ENCODE peak calls at places on chromosomes 1 and 21, in five cellular contexts. Z, N, Q, L and D are unnamed samples.
A peak's percentile ranks its signal among the peaks of the same experiment; 100 is the strongest.

GRCh38 chr1:244049142-244049968 is 1.7 kb upstream of the ZBTB18 start:
- DNase-seq in N (no peak), L (peak; percentile 55), Q (no peak), Z (no peak), D (peak; percentile 30)

GRCh38 chr1:109770331-109771095 is 6.8 kb upstream of the EPS8L3 start:
- DNase-seq in L (no peak), N (no peak), Q (no peak), Z (no peak), D (no peak)

GRCh38 chr1:26317612-26318337 is at the start of gene CD52:
- DNase-seq in Q (peak; percentile 78), L (no peak), Z (no peak), N (no peak), D (no peak)

GRCh38 chr21:44872568-44873355 is 728 bp downstream of the PTTG1IP start:
- DNase-seq in L (peak; percentile 68), Q (no peak), N (no peak), Z (peak; percentile 38), D (peak; percentile 82)

GRCh38 chr1:7995437-7995836 is 30.7 kb downstream of the ERRFI1 start:
- DNase-seq in Q (no peak), L (no peak), N (no peak), Z (no peak), D (no peak)

GRCh38 chr1:238438296-238439275 is 547.9 kb upstream of the ZP4 start:
- DNase-seq in Z (no peak), N (no peak), Q (no peak), L (no peak), D (no peak)

GRCh38 chr1:241408170-241408569 is 51.2 kb upstream of the RGS7 start:
- DNase-seq in Q (no peak), L (no peak), N (no peak), Z (no peak), D (peak; percentile 46)

GRCh38 chr1:166952002-166952746 is 23.2 kb downstream of the ILDR2 start:
- DNase-seq in N (no peak), Z (no peak), L (peak; percentile 60), Q (no peak), D (peak; percentile 61)

GRCh38 chr1:86933562-86934377 is 19.3 kb downstream of the HS2ST1 start:
- DNase-seq in Z (no peak), N (no peak), L (no peak), Q (peak; percentile 32), D (no peak)

GRCh38 chr1:16204634-16205332 is 7.7 kb downstream of the ARHGEF19 start:
- DNase-seq in L (no peak), Q (peak; percentile 72), Z (no peak), N (no peak), D (no peak)

GRCh38 chr21:39676054-39676771 is 63.5 kb downstream of the B3GALT5 start:
- DNase-seq in Z (no peak), L (no peak), Q (no peak), N (no peak), D (peak; percentile 81)

GRCh38 chr1:202107321-202107761 is 15.4 kb upstream of the GPR37L1 start:
- DNase-seq in N (no peak), Z (no peak), Q (no peak), L (no peak), D (no peak)

GRCh38 chr1:170687625-170688024 is 23.7 kb downstream of the PRRX1 start:
- DNase-seq in Z (no peak), N (no peak), Q (no peak), L (no peak), D (no peak)

GRCh38 chr21:34891610-34891943 is 157.5 kb downstream of the RUNX1 start:
- DNase-seq in N (no peak), L (no peak), Z (no peak), Q (no peak), D (no peak)

GRCh38 chr21:14712121-14712520 is 166.0 kb upstream of the SAMSN1 start:
- DNase-seq in N (no peak), Q (no peak), L (peak; percentile 72), Z (no peak), D (peak; percentile 19)

GRCh38 chr1:94801919-94802546 is 18.1 kb upstream of the SLC44A3 start:
- DNase-seq in N (peak; percentile 19), Q (peak; percentile 62), Z (peak; percentile 24), L (peak; percentile 65), D (peak; percentile 94)

GRCh38 chr1:98046031-98046641 is 125.3 kb upstream of the DPYD start:
- DNase-seq in L (no peak), N (no peak), Q (peak; percentile 48), Z (no peak), D (peak; percentile 51)

GRCh38 chr1:112465122-112465521 is 43.6 kb upstream of the WNT2B start:
- DNase-seq in N (no peak), Q (no peak), Z (no peak), L (peak; percentile 58), D (peak; percentile 35)

GRCh38 chr1:239719642-239720258 is 333.4 kb downstream of the CHRM3 start:
- DNase-seq in N (no peak), L (no peak), Z (no peak), Q (no peak), D (no peak)

GRCh38 chr1:71414229-71414628 is 333.4 kb upstream of the ZRANB2 start:
- DNase-seq in Z (no peak), Q (no peak), L (no peak), N (no peak), D (no peak)

GRCh38 chr1:4117196-4117595 is 217.1 kb upstream of the C1orf174 start:
- DNase-seq in N (no peak), Z (no peak), L (no peak), Q (no peak), D (no peak)

GRCh38 chr21:45366931-45367401 is 38.0 kb upstream of the COL18A1 start:
- DNase-seq in N (no peak), Z (no peak), Q (no peak), L (no peak), D (peak; percentile 98)

GRCh38 chr1:98884864-98885263 is 119.8 kb downstream of the PLPPR5 start:
- DNase-seq in Q (no peak), N (no peak), L (no peak), Z (no peak), D (no peak)

GRCh38 chr1:205179842-205180241 is 31.7 kb downstream of the DSTYK start:
- DNase-seq in N (no peak), Q (no peak), L (no peak), Z (no peak), D (peak; percentile 58)

GRCh38 chr1:21284206-21285137 is 5.8 kb downstream of the ECE1 start:
- DNase-seq in Z (no peak), Q (no peak), N (no peak), L (peak; percentile 24), D (no peak)

GRCh38 chr1:228937851-228938247 is 202.6 kb downstream of the RHOU start:
- DNase-seq in N (no peak), Z (no peak), L (peak; percentile 63), Q (no peak), D (no peak)

GRCh38 chr21:29885491-29885890 is 54.3 kb downstream of the GRIK1 start:
- DNase-seq in Z (no peak), L (no peak), N (no peak), Q (no peak), D (no peak)

GRCh38 chr1:245383396-245384330 is 228.9 kb downstream of the KIF26B start:
- DNase-seq in N (no peak), L (peak; percentile 20), Q (no peak), Z (no peak), D (no peak)

GRCh38 chr1:47930215-47930885 is 66.8 kb downstream of the TRABD2B start:
- DNase-seq in Z (no peak), N (no peak), Q (no peak), L (no peak), D (no peak)
- H2BK12ac ChIP-seq in Z (no peak overlapping the region), N (no peak overlapping the region), Q (no peak overlapping the region), L (no peak overlapping the region), D (no peak overlapping the region)

GRCh38 chr1:44801491-44802305 is 1.5 kb downstream of the PLK3 start:
- DNase-seq in Q (peak; percentile 31), N (no peak), Z (no peak), L (peak; percentile 39), D (peak; percentile 38)
- H4K91ac ChIP-seq in Q (no peak overlapping the region), N (no peak overlapping the region), Z (no peak overlapping the region), L (peak overlapping the region; percentile 15), D (no peak overlapping the region)

GRCh38 chr1:100866901-100867206 is 27.8 kb downstream of the EXTL2 start:
- DNase-seq in Q (no peak), L (no peak), N (no peak), Z (no peak), D (no peak)
- H4K8ac ChIP-seq in Q (no peak overlapping the region), L (no peak overlapping the region), N (no peak overlapping the region), Z (no peak overlapping the region), D (no peak overlapping the region)

DNA sequence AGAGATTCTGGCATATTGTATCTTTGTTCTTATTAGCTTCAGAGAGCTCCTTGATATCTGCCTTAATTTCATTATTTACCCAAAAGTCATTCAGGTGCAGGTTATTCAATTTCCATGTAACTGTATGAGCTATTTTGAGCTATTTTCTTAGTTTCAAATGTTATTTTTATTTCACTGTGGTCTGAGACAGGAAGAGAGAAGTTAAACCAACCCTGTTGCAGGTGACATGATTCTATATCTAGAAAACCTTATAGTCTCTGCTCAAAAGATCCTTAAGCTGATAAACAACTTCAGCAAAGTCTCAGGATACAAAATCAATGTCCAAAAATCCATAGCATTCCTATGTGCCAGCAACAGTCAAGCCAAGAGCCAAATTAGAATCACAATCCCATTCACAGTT is 1644.0 kb upstream of the B3GALT2 start:
- DNase-seq in N (no peak), L (no peak), Q (no peak), Z (no peak), D (no peak)
- H2BK12ac ChIP-seq in N (no peak overlapping the region), L (no peak overlapping the region), Q (no peak overlapping the region), Z (no peak overlapping the region), D (no peak overlapping the region)

GRCh38 chr1:221575605-221576004 is 166.3 kb downstream of the DUSP10 start:
- DNase-seq in N (no peak), Z (no peak), L (no peak), Q (no peak), D (peak; percentile 42)
- H4K91ac ChIP-seq in N (no peak overlapping the region), Z (no peak overlapping the region), L (no peak overlapping the region), Q (no peak overlapping the region), D (peak overlapping the region; percentile 36)

GRCh38 chr21:43768868-43769167 is 7.3 kb downstream of the CSTB start:
- DNase-seq in N (no peak), L (no peak), Q (no peak), Z (no peak), D (no peak)
- H4K8ac ChIP-seq in N (peak overlapping the region; percentile 82), L (peak overlapping the region; percentile 93), Q (no peak overlapping the region), Z (no peak overlapping the region), D (peak overlapping the region; percentile 80)

DNA sequence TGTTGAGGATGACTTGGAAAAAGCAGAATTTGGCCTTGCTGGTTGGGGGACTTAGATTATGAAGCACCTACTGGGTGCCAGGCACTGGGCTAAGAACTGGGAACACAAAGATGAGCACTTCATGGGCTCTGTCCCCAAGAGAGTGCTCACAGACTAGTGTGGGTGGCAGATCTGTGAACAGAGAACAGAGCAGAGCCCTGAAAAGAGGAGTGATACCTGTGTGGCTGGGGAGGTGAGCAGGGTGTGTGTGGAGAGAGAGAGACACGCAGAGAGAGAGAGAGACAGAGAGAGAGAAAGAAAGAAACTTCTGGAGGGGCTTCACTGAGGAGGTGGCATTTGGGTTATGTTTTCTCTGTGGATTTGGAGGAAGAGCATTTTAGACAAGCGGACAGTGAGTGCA is 61.1 kb upstream of the PPP2R5A start:
- DNase-seq in Q (no peak), L (no peak), Z (no peak), N (no peak), D (no peak)
- H2BK12ac ChIP-seq in Q (no peak overlapping the region), L (no peak overlapping the region), Z (no peak overlapping the region), N (no peak overlapping the region), D (no peak overlapping the region)

GRCh38 chr1:54695764-54696163 is 19.9 kb upstream of the TTC4 start:
- DNase-seq in N (no peak), L (no peak), Q (no peak), Z (no peak), D (no peak)
- H4K91ac ChIP-seq in N (no peak overlapping the region), L (no peak overlapping the region), Q (no peak overlapping the region), Z (no peak overlapping the region), D (no peak overlapping the region)